ENCODE peak calls at places on chromosomes 6 and 20, in seven cellular contexts. M is stimulated activated naive CD8-positive, alpha-beta T cell treated with anti-CD3 and anti-CD28 coated beads, Interleukin-15, Interleukin-2, amounts not matched to agents 100 U/mL and 50 U/mL, for 24 hours; Q is NCI-H1930; R is choroid plexus epithelial cell; G is neuronal stem cell; E is HuH-7; U is heart right ventricle. A is an unnamed sample.

GRCh38 chr6:149264629-149265028 is 52.9 kb upstream of the TAB2 start:
- DNase-seq in M (no peak), Q (no peak), R (no peak), G (no peak), E (no peak), U (no peak), A (no peak)

GRCh38 chr6:125940691-125941090 is 15.9 kb upstream of the HINT3 start:
- DNase-seq in M (no peak), Q (no peak), R (no peak), G (no peak), E (no peak), U (no peak), A (no peak)

GRCh38 chr6:44712353-44713147 is 325.0 kb downstream of the CDC5L start:
- DNase-seq in M (no peak), Q (no peak), R (no peak), G (no peak), E (no peak), U (no peak), A (no peak)

GRCh38 chr6:37207903-37208456 is 38.0 kb downstream of the PIM1 start:
- DNase-seq in M (peak; percentile 93), Q (peak; percentile 67), R (peak; percentile 91), G (peak; percentile 65), E (peak; percentile 52), U (peak; percentile 78), A (peak; percentile 91)

GRCh38 chr6:1176595-1176994 is 135.3 kb upstream of the FOXQ1 start:
- DNase-seq in M (no peak), Q (no peak), R (no peak), G (no peak), E (no peak), U (no peak), A (no peak)

GRCh38 chr6:128516514-128516898 is 3.9 kb downstream of the PTPRK start:
- DNase-seq in M (no peak), Q (no peak), R (peak; percentile 58), G (no peak), E (no peak), U (no peak), A (no peak)

GRCh38 chr20:59603727-59604608 is at the start of gene PHACTR3:
- DNase-seq in M (no peak), Q (peak; percentile 81), R (no peak), G (peak; percentile 27), E (no peak), U (no peak), A (no peak)

GRCh38 chr6:150418825-150419594 is 50.2 kb downstream of the IYD start:
- DNase-seq in M (peak; percentile 75), Q (peak; percentile 39), R (peak; percentile 79), G (peak; percentile 21), E (peak; percentile 79), U (peak; percentile 75), A (peak; percentile 77)

GRCh38 chr6:43496370-43497128 is 13.6 kb downstream of the LRRC73 start:
- DNase-seq in M (no peak), Q (no peak), R (peak; percentile 57), G (no peak), E (peak; percentile 61), U (no peak), A (peak; percentile 41)

GRCh38 chr6:8177721-8178120 is 75.4 kb upstream of the EEF1E1 start:
- DNase-seq in M (no peak), Q (no peak), R (peak; percentile 25), G (no peak), E (no peak), U (no peak), A (no peak)

GRCh38 chr20:40294747-40295146 is 394.3 kb downstream of the MAFB start:
- DNase-seq in M (no peak), Q (no peak), R (no peak), G (no peak), E (no peak), U (no peak), A (no peak)

GRCh38 chr6:6724319-6725119 is 136.0 kb downstream of the LY86 start:
- DNase-seq in M (peak; percentile 60), Q (peak; percentile 4), R (peak; percentile 87), G (peak; percentile 69), E (peak; percentile 59), U (peak; percentile 66), A (peak; percentile 68)

GRCh38 chr20:45368221-45368980 is 5.4 kb downstream of the SYS1 start:
- DNase-seq in M (no peak), Q (no peak), R (no peak), G (no peak), E (no peak), U (no peak), A (peak; percentile 95)

GRCh38 chr6:11525468-11526155 is 11.9 kb upstream of the TMEM170B start:
- DNase-seq in M (no peak), Q (no peak), R (peak; percentile 79), G (no peak), E (no peak), U (no peak), A (no peak)

GRCh38 chr6:157150076-157150475 is 173.2 kb downstream of the TMEM242 start:
- DNase-seq in M (no peak), Q (no peak), R (peak; percentile 89), G (no peak), E (no peak), U (no peak), A (no peak)

GRCh38 chr6:118387921-118388701 is 160.0 kb upstream of the PLN start:
- DNase-seq in M (no peak), Q (no peak), R (peak; percentile 94), G (no peak), E (no peak), U (no peak), A (no peak)

GRCh38 chr6:165877192-165877591 is 214.2 kb upstream of the PDE10A start:
- DNase-seq in M (no peak), Q (no peak), R (no peak), G (no peak), E (no peak), U (no peak), A (no peak)

A was measured in NAMALWA.